ENCODE peak calls at places on chromosomes 11 and 22, in nine cellular contexts. One of them, this sample, is unnamed.
A peak's percentile ranks its signal among the peaks of the same experiment; 100 is the strongest.

GRCh38 chr11:105181521-105181920 is 42.0 kb upstream of the CARD18 start:
- DNase-seq in tibial nerve: no peak
- DNase-seq in CD4-positive, CD25-positive, alpha-beta regulatory T cell: no peak
- DNase-seq in naive thymus-derived CD4-positive, alpha-beta T cell: no peak
- DNase-seq in foreskin keratinocyte: peak; percentile 35
- DNase-seq in DND-41: no peak
- DNase-seq in dorsolateral prefrontal cortex: no peak
- DNase-seq in sigmoid colon: no peak
- DNase-seq in upper lobe of left lung: no peak
- DNase-seq in this sample: no peak

GRCh38 chr22:45418770-45419138 is 5.3 kb downstream of the RIBC2 start:
- DNase-seq in naive thymus-derived CD4-positive, alpha-beta T cell: no peak
- DNase-seq in foreskin keratinocyte: no peak
- DNase-seq in upper lobe of left lung: no peak
- DNase-seq in dorsolateral prefrontal cortex: no peak
- DNase-seq in sigmoid colon: no peak
- DNase-seq in CD4-positive, CD25-positive, alpha-beta regulatory T cell: no peak
- DNase-seq in tibial nerve: no peak
- DNase-seq in DND-41: no peak
- DNase-seq in this sample: no peak

GRCh38 chr22:17430298-17430900 is 61.1 kb downstream of the CECR2 start:
- DNase-seq in tibial nerve: no peak
- DNase-seq in dorsolateral prefrontal cortex: no peak
- DNase-seq in CD4-positive, CD25-positive, alpha-beta regulatory T cell: no peak
- DNase-seq in upper lobe of left lung: no peak
- DNase-seq in naive thymus-derived CD4-positive, alpha-beta T cell: no peak
- DNase-seq in DND-41: peak; percentile 35
- DNase-seq in foreskin keratinocyte: no peak
- DNase-seq in sigmoid colon: peak; percentile 75
- DNase-seq in this sample: no peak

GRCh38 chr22:49944399-49944891 is 16.1 kb upstream of the PIM3 start:
- DNase-seq in naive thymus-derived CD4-positive, alpha-beta T cell: no peak
- DNase-seq in foreskin keratinocyte: no peak
- DNase-seq in sigmoid colon: no peak
- DNase-seq in tibial nerve: no peak
- DNase-seq in dorsolateral prefrontal cortex: no peak
- DNase-seq in upper lobe of left lung: no peak
- DNase-seq in CD4-positive, CD25-positive, alpha-beta regulatory T cell: no peak
- DNase-seq in DND-41: no peak
- DNase-seq in this sample: no peak

GRCh38 chr22:48807155-48807554 is 1020.5 kb downstream of the BRD1 start:
- DNase-seq in naive thymus-derived CD4-positive, alpha-beta T cell: no peak
- DNase-seq in foreskin keratinocyte: no peak
- DNase-seq in upper lobe of left lung: no peak
- DNase-seq in sigmoid colon: no peak
- DNase-seq in tibial nerve: no peak
- DNase-seq in CD4-positive, CD25-positive, alpha-beta regulatory T cell: no peak
- DNase-seq in dorsolateral prefrontal cortex: peak; percentile 70
- DNase-seq in DND-41: no peak
- DNase-seq in this sample: no peak

GRCh38 chr11:60757231-60757800 is 649 bp downstream of the MS4A15 start:
- DNase-seq in DND-41: no peak
- DNase-seq in foreskin keratinocyte: no peak
- DNase-seq in sigmoid colon: no peak
- DNase-seq in tibial nerve: no peak
- DNase-seq in dorsolateral prefrontal cortex: no peak
- DNase-seq in naive thymus-derived CD4-positive, alpha-beta T cell: no peak
- DNase-seq in upper lobe of left lung: no peak
- DNase-seq in CD4-positive, CD25-positive, alpha-beta regulatory T cell: no peak
- DNase-seq in this sample: no peak

GRCh38 chr11:3087821-3088800 is 30.9 kb upstream of the CARS1 start:
- DNase-seq in foreskin keratinocyte: peak; percentile 23
- DNase-seq in naive thymus-derived CD4-positive, alpha-beta T cell: no peak
- DNase-seq in DND-41: no peak
- DNase-seq in sigmoid colon: no peak
- DNase-seq in dorsolateral prefrontal cortex: no peak
- DNase-seq in upper lobe of left lung: peak; percentile 56
- DNase-seq in tibial nerve: no peak
- DNase-seq in CD4-positive, CD25-positive, alpha-beta regulatory T cell: no peak
- DNase-seq in this sample: no peak

GRCh38 chr11:65555693-65556231 is 2.4 kb downstream of the LTBP3 start:
- DNase-seq in CD4-positive, CD25-positive, alpha-beta regulatory T cell: no peak
- DNase-seq in dorsolateral prefrontal cortex: no peak
- DNase-seq in tibial nerve: no peak
- DNase-seq in foreskin keratinocyte: no peak
- DNase-seq in naive thymus-derived CD4-positive, alpha-beta T cell: no peak
- DNase-seq in upper lobe of left lung: no peak
- DNase-seq in sigmoid colon: peak; percentile 78
- DNase-seq in DND-41: no peak
- DNase-seq in this sample: peak; percentile 29

GRCh38 chr11:65429069-65429681 is 6.6 kb downstream of the NEAT1 start:
- DNase-seq in foreskin keratinocyte: peak; percentile 71
- DNase-seq in DND-41: no peak
- DNase-seq in naive thymus-derived CD4-positive, alpha-beta T cell: no peak
- DNase-seq in CD4-positive, CD25-positive, alpha-beta regulatory T cell: no peak
- DNase-seq in tibial nerve: no peak
- DNase-seq in sigmoid colon: peak; percentile 69
- DNase-seq in upper lobe of left lung: no peak
- DNase-seq in dorsolateral prefrontal cortex: peak; percentile 25
- DNase-seq in this sample: no peak

GRCh38 chr11:93000511-93001476 is 31.3 kb downstream of the MTNR1B start:
- DNase-seq in tibial nerve: no peak
- DNase-seq in sigmoid colon: no peak
- DNase-seq in CD4-positive, CD25-positive, alpha-beta regulatory T cell: no peak
- DNase-seq in upper lobe of left lung: no peak
- DNase-seq in foreskin keratinocyte: peak; percentile 90
- DNase-seq in dorsolateral prefrontal cortex: no peak
- DNase-seq in naive thymus-derived CD4-positive, alpha-beta T cell: no peak
- DNase-seq in DND-41: no peak
- DNase-seq in this sample: peak; percentile 71

GRCh38 chr11:58965246-58965985 is 26.1 kb downstream of the GLYATL1 start:
- DNase-seq in CD4-positive, CD25-positive, alpha-beta regulatory T cell: no peak
- DNase-seq in sigmoid colon: no peak
- DNase-seq in dorsolateral prefrontal cortex: no peak
- DNase-seq in upper lobe of left lung: no peak
- DNase-seq in naive thymus-derived CD4-positive, alpha-beta T cell: no peak
- DNase-seq in tibial nerve: no peak
- DNase-seq in foreskin keratinocyte: peak; percentile 76
- DNase-seq in DND-41: no peak
- DNase-seq in this sample: no peak

GRCh38 chr11:57237204-57237681 is at the start of gene APLNR:
- DNase-seq in sigmoid colon: no peak
- DNase-seq in DND-41: peak; percentile 29
- DNase-seq in upper lobe of left lung: no peak
- DNase-seq in tibial nerve: no peak
- DNase-seq in foreskin keratinocyte: no peak
- DNase-seq in dorsolateral prefrontal cortex: no peak
- DNase-seq in naive thymus-derived CD4-positive, alpha-beta T cell: no peak
- DNase-seq in CD4-positive, CD25-positive, alpha-beta regulatory T cell: no peak
- DNase-seq in this sample: no peak

GRCh38 chr11:67440229-67441081 is 2.8 kb downstream of the CORO1B start:
- DNase-seq in naive thymus-derived CD4-positive, alpha-beta T cell: no peak
- DNase-seq in tibial nerve: no peak
- DNase-seq in dorsolateral prefrontal cortex: no peak
- DNase-seq in upper lobe of left lung: no peak
- DNase-seq in CD4-positive, CD25-positive, alpha-beta regulatory T cell: no peak
- DNase-seq in foreskin keratinocyte: no peak
- DNase-seq in DND-41: peak; percentile 23
- DNase-seq in sigmoid colon: no peak
- DNase-seq in this sample: no peak
- H3K27me3 ChIP-seq in naive thymus-derived CD4-positive, alpha-beta T cell: no peaks in the 10 kb centered on the region
- H3K27me3 ChIP-seq in tibial nerve: no peaks in the 10 kb centered on the region
- H3K27me3 ChIP-seq in dorsolateral prefrontal cortex: no peaks in the 10 kb centered on the region
- H3K27me3 ChIP-seq in upper lobe of left lung: no peaks in the 10 kb centered on the region
- H3K27me3 ChIP-seq in CD4-positive, CD25-positive, alpha-beta regulatory T cell: no peaks in the 10 kb centered on the region
- H3K27me3 ChIP-seq in foreskin keratinocyte: no peaks in the 10 kb centered on the region
- H3K27me3 ChIP-seq in DND-41: no peaks in the 10 kb centered on the region
- H3K27me3 ChIP-seq in sigmoid colon: no peaks in the 10 kb centered on the region
- H3K27me3 ChIP-seq in this sample: no peaks in the 10 kb centered on the region

GRCh38 chr11:122205036-122205435 is 89.0 kb upstream of the BLID start:
- DNase-seq in naive thymus-derived CD4-positive, alpha-beta T cell: no peak
- DNase-seq in foreskin keratinocyte: no peak
- DNase-seq in sigmoid colon: no peak
- DNase-seq in CD4-positive, CD25-positive, alpha-beta regulatory T cell: no peak
- DNase-seq in upper lobe of left lung: no peak
- DNase-seq in DND-41: no peak
- DNase-seq in dorsolateral prefrontal cortex: no peak
- DNase-seq in tibial nerve: no peak
- DNase-seq in this sample: no peak

GRCh38 chr11:122210378-122210995 is 94.5 kb upstream of the BLID start:
- DNase-seq in foreskin keratinocyte: no peak
- DNase-seq in sigmoid colon: no peak
- DNase-seq in naive thymus-derived CD4-positive, alpha-beta T cell: no peak
- DNase-seq in dorsolateral prefrontal cortex: no peak
- DNase-seq in upper lobe of left lung: no peak
- DNase-seq in DND-41: no peak
- DNase-seq in CD4-positive, CD25-positive, alpha-beta regulatory T cell: no peak
- DNase-seq in tibial nerve: no peak
- DNase-seq in this sample: no peak

GRCh38 chr11:122207505-122207904 is 91.5 kb upstream of the BLID start:
- DNase-seq in tibial nerve: no peak
- DNase-seq in foreskin keratinocyte: no peak
- DNase-seq in dorsolateral prefrontal cortex: no peak
- DNase-seq in sigmoid colon: peak; percentile 65
- DNase-seq in DND-41: no peak
- DNase-seq in naive thymus-derived CD4-positive, alpha-beta T cell: no peak
- DNase-seq in CD4-positive, CD25-positive, alpha-beta regulatory T cell: no peak
- DNase-seq in upper lobe of left lung: no peak
- DNase-seq in this sample: peak; percentile 45

GRCh38 chr11:122209619-122210377 is 93.8 kb upstream of the BLID start:
- DNase-seq in dorsolateral prefrontal cortex: no peak
- DNase-seq in sigmoid colon: peak; percentile 86
- DNase-seq in upper lobe of left lung: no peak
- DNase-seq in CD4-positive, CD25-positive, alpha-beta regulatory T cell: no peak
- DNase-seq in DND-41: no peak
- DNase-seq in tibial nerve: peak; percentile 69
- DNase-seq in foreskin keratinocyte: no peak
- DNase-seq in naive thymus-derived CD4-positive, alpha-beta T cell: no peak
- DNase-seq in this sample: peak; percentile 59

GRCh38 chr11:122207921-122208764 is 92.1 kb upstream of the BLID start:
- DNase-seq in tibial nerve: no peak
- DNase-seq in sigmoid colon: no peak
- DNase-seq in foreskin keratinocyte: no peak
- DNase-seq in CD4-positive, CD25-positive, alpha-beta regulatory T cell: no peak
- DNase-seq in naive thymus-derived CD4-positive, alpha-beta T cell: no peak
- DNase-seq in upper lobe of left lung: no peak
- DNase-seq in DND-41: no peak
- DNase-seq in dorsolateral prefrontal cortex: no peak
- DNase-seq in this sample: peak; percentile 56
- H3K27ac ChIP-seq in tibial nerve: peak overlapping the region; percentile 75
- H3K27ac ChIP-seq in sigmoid colon: peak overlapping the region; percentile 36
- H3K27ac ChIP-seq in foreskin keratinocyte: no peak overlapping the region
- H3K27ac ChIP-seq in CD4-positive, CD25-positive, alpha-beta regulatory T cell: no peak overlapping the region
- H3K27ac ChIP-seq in naive thymus-derived CD4-positive, alpha-beta T cell: no peak overlapping the region
- H3K27ac ChIP-seq in upper lobe of left lung: no peak overlapping the region
- H3K27ac ChIP-seq in DND-41: no peak overlapping the region
- H3K27ac ChIP-seq in dorsolateral prefrontal cortex: peak overlapping the region; percentile 91
- H3K27ac ChIP-seq in this sample: peak overlapping the region; percentile 96

GRCh38 chr11:126742582-126742981 is 258.0 kb downstream of the KIRREL3 start:
- DNase-seq in sigmoid colon: no peak
- DNase-seq in dorsolateral prefrontal cortex: no peak
- DNase-seq in foreskin keratinocyte: no peak
- DNase-seq in naive thymus-derived CD4-positive, alpha-beta T cell: no peak
- DNase-seq in DND-41: no peak
- DNase-seq in tibial nerve: no peak
- DNase-seq in CD4-positive, CD25-positive, alpha-beta regulatory T cell: no peak
- DNase-seq in upper lobe of left lung: no peak
- DNase-seq in this sample: no peak

GRCh38 chr11:126748097-126748756 is 252.3 kb downstream of the KIRREL3 start:
- DNase-seq in CD4-positive, CD25-positive, alpha-beta regulatory T cell: no peak
- DNase-seq in naive thymus-derived CD4-positive, alpha-beta T cell: no peak
- DNase-seq in sigmoid colon: no peak
- DNase-seq in dorsolateral prefrontal cortex: no peak
- DNase-seq in foreskin keratinocyte: no peak
- DNase-seq in upper lobe of left lung: no peak
- DNase-seq in DND-41: no peak
- DNase-seq in tibial nerve: no peak
- DNase-seq in this sample: no peak

GRCh38 chr11:126744699-126745098 is 255.9 kb downstream of the KIRREL3 start:
- DNase-seq in naive thymus-derived CD4-positive, alpha-beta T cell: no peak
- DNase-seq in foreskin keratinocyte: no peak
- DNase-seq in sigmoid colon: no peak
- DNase-seq in upper lobe of left lung: no peak
- DNase-seq in dorsolateral prefrontal cortex: no peak
- DNase-seq in DND-41: no peak
- DNase-seq in tibial nerve: no peak
- DNase-seq in CD4-positive, CD25-positive, alpha-beta regulatory T cell: no peak
- DNase-seq in this sample: no peak

GRCh38 chr11:126747315-126747714 is 253.3 kb downstream of the KIRREL3 start:
- DNase-seq in naive thymus-derived CD4-positive, alpha-beta T cell: no peak
- DNase-seq in DND-41: no peak
- DNase-seq in sigmoid colon: no peak
- DNase-seq in upper lobe of left lung: no peak
- DNase-seq in CD4-positive, CD25-positive, alpha-beta regulatory T cell: no peak
- DNase-seq in foreskin keratinocyte: no peak
- DNase-seq in tibial nerve: no peak
- DNase-seq in dorsolateral prefrontal cortex: no peak
- DNase-seq in this sample: no peak

DNA sequence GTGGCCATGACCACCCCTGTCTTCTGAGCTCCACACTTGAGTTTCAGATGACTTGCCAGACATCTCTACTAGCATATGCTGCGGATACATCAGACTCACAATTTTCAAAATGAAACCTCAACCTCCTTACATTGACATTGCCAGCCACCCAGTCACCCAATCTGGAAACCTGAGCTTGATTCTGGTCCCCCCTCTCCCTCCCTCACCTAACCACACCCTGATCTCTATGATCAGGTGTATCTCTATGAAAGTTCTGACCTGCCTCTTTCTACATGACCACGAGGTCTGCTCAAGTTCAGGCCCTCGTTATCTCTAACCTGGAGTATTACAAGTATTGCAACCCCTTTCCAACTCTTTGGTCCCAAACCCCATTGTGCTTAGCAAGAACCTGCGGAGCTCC is 254.1 kb downstream of the KIRREL3 start:
- DNase-seq in upper lobe of left lung: no peak
- DNase-seq in DND-41: no peak
- DNase-seq in tibial nerve: no peak
- DNase-seq in naive thymus-derived CD4-positive, alpha-beta T cell: no peak
- DNase-seq in dorsolateral prefrontal cortex: no peak
- DNase-seq in CD4-positive, CD25-positive, alpha-beta regulatory T cell: no peak
- DNase-seq in sigmoid colon: no peak
- DNase-seq in foreskin keratinocyte: no peak
- DNase-seq in this sample: no peak
- H3K27me3 ChIP-seq in upper lobe of left lung: no peaks in the 10 kb centered on the region
- H3K27me3 ChIP-seq in DND-41: peaks cover 3% of the 10 kb centered on the region
- H3K27me3 ChIP-seq in tibial nerve: no peaks in the 10 kb centered on the region
- H3K27me3 ChIP-seq in naive thymus-derived CD4-positive, alpha-beta T cell: no peaks in the 10 kb centered on the region
- H3K27me3 ChIP-seq in dorsolateral prefrontal cortex: no peaks in the 10 kb centered on the region
- H3K27me3 ChIP-seq in CD4-positive, CD25-positive, alpha-beta regulatory T cell: no peaks in the 10 kb centered on the region
- H3K27me3 ChIP-seq in sigmoid colon: no peaks in the 10 kb centered on the region
- H3K27me3 ChIP-seq in foreskin keratinocyte: no peaks in the 10 kb centered on the region
- H3K27me3 ChIP-seq in this sample: no peaks in the 10 kb centered on the region

DNA sequence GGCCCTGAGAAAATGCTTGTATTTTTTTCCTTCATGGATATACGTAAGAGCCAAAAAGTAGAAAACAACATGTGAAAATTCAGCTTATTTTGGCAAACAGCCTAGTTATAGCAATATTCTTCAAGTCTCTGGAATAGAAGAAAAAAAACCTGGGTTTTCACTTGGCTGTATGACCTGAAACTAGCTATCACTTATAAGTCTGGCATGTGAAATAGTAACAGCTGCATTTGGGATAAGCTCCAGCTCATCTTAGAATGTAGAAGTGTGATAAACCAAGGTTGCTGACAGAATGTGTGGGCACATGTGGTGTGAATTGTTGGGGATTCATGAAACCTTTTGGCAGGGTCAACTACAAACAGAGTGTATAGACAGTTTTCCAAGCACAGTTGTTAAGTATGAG is 266.0 kb upstream of the CTSC start:
- DNase-seq in upper lobe of left lung: no peak
- DNase-seq in tibial nerve: no peak
- DNase-seq in naive thymus-derived CD4-positive, alpha-beta T cell: no peak
- DNase-seq in sigmoid colon: no peak
- DNase-seq in CD4-positive, CD25-positive, alpha-beta regulatory T cell: no peak
- DNase-seq in dorsolateral prefrontal cortex: no peak
- DNase-seq in foreskin keratinocyte: no peak
- DNase-seq in DND-41: no peak
- DNase-seq in this sample: no peak
- H3K27ac ChIP-seq in upper lobe of left lung: no peak overlapping the region
- H3K27ac ChIP-seq in tibial nerve: no peak overlapping the region
- H3K27ac ChIP-seq in naive thymus-derived CD4-positive, alpha-beta T cell: no peak overlapping the region
- H3K27ac ChIP-seq in sigmoid colon: no peak overlapping the region
- H3K27ac ChIP-seq in CD4-positive, CD25-positive, alpha-beta regulatory T cell: no peak overlapping the region
- H3K27ac ChIP-seq in dorsolateral prefrontal cortex: no peak overlapping the region
- H3K27ac ChIP-seq in foreskin keratinocyte: no peak overlapping the region
- H3K27ac ChIP-seq in DND-41: no peak overlapping the region
- H3K27ac ChIP-seq in this sample: no peak overlapping the region

This sample was measured in AG04450.